ENCODE peak calls at places on chromosome 17, in four cellular contexts. A is gastrocnemius medialis, Q is mesenchymal stem cell, W is neural progenitor cell. J is an unnamed sample. For H3K4me1, the result is how much of the 10 kb centered on the place peaks cover.

GRCh38 chr17:80879723-80880649 is 111.7 kb upstream of the CHMP6 start:
- DNase-seq in A (peak), W (no peak), Q (no peak), J (peak)

GRCh38 chr17:38628441-38628840 is 22.7 kb upstream of the SRCIN1 start:
- DNase-seq in A (no peak), Q (peak), W (no peak), J (peak)

GRCh38 chr17:82003411-82004381 is 19.0 kb downstream of the CENPX start:
- DNase-seq in A (peak), Q (peak), W (no peak), J (peak)

GRCh38 chr17:44688675-44689491 is 693 bp downstream of the CCDC43 start:
- DNase-seq in A (no peak), Q (no peak), W (no peak), J (no peak)

GRCh38 chr17:79114455-79115301 is 40.1 kb downstream of the ENGASE start:
- DNase-seq in A (no peak), W (peak), Q (no peak), J (peak)

GRCh38 chr17:63116967-63117366 is 150.9 kb downstream of the TANC2 start:
- DNase-seq in Q (peak), W (peak), A (no peak), J (no peak)

GRCh38 chr17:2055494-2056220 is 754 bp downstream of the HIC1 start:
- DNase-seq in A (no peak), Q (peak), W (no peak), J (no peak)

GRCh38 chr17:56125830-56126819 is 27.1 kb upstream of the ANKFN1 start:
- DNase-seq in W (peak), A (no peak), Q (peak), J (peak)

GRCh38 chr17:73772107-73772705 is 128.0 kb upstream of the SDK2 start:
- DNase-seq in Q (no peak), W (no peak), A (no peak), J (no peak)

GRCh38 chr17:42270596-42270995 is 5.6 kb downstream of the STAT5B start:
- DNase-seq in W (no peak), A (no peak), Q (no peak), J (no peak)
- H3K4me3 ChIP-seq in W (no peak), A (no peak), Q (no peak), J (no peak)

GRCh38 chr17:76562734-76563148 is 22.9 kb downstream of the PRCD start:
- DNase-seq in A (peak), W (no peak), Q (peak), J (no peak)

GRCh38 chr17:76561799-76562268 is 22.0 kb downstream of the PRCD start:
- DNase-seq in W (no peak), A (no peak), Q (no peak), J (no peak)

GRCh38 chr17:76560877-76561221 is 21.0 kb downstream of the PRCD start:
- DNase-seq in W (no peak), Q (peak), A (no peak), J (no peak)

GRCh38 chr17:76560036-76560876 is 20.4 kb downstream of the PRCD start:
- DNase-seq in Q (peak), A (no peak), W (no peak), J (no peak)

DNA sequence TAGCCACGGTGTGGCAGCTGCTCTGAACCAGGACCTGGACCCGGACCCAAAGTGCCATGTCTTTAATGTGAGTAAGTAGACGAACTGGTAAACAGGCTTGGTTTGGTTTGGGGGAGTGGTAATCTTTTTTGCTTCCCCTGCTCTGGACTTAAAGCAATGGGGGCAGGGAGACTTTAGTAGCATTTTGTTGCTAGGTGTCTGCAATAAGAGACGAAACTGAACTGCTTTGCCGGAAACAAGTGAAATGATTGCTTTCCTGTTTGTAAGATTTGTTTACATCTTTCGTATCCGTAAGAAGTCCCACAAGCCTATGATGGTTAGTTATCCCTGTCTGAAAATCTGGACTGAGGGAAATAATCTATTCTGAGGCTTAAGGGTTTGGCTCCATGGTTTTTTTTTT is 21.5 kb downstream of the PRCD start:
- DNase-seq in Q (peak), W (no peak), A (no peak), J (no peak)
- H3K4me1 ChIP-seq in Q (under half), W (under half), A (under half), J (under half)

GRCh38 chr17:48729335-48730239 is 1.0 kb upstream of the HOXB13 start:
- DNase-seq in Q (peak), W (no peak), A (no peak), J (peak)

GRCh38 chr17:48726916-48727286 is 1.6 kb downstream of the HOXB13 start:
- DNase-seq in W (no peak), Q (no peak), A (no peak), J (no peak)

GRCh38 chr17:48730240-48730550 is 1.6 kb upstream of the HOXB13 start:
- DNase-seq in Q (no peak), W (no peak), A (no peak), J (no peak)

GRCh38 chr17:48727415-48728175 is 955 bp downstream of the HOXB13 start:
- DNase-seq in W (no peak), Q (no peak), A (no peak), J (no peak)

GRCh38 chr17:48728232-48729231 is at the start of gene HOXB13:
- DNase-seq in W (peak), A (no peak), Q (peak), J (peak)
- H3K4me3 ChIP-seq in W (peak), A (peak), Q (peak), J (peak)

GRCh38 chr17:28722413-28723158 is 2.8 kb downstream of the RPL23A start:
- DNase-seq in Q (no peak), A (no peak), W (no peak), J (no peak)
- H3K4me1 ChIP-seq in Q (under half), A (under half), W (under half), J (under half)

GRCh38 chr17:47731396-47731795 is 1.6 kb upstream of the TBX21 start:
- DNase-seq in W (no peak), Q (no peak), A (no peak), J (no peak)

GRCh38 chr17:47730681-47731080 is 2.4 kb upstream of the TBX21 start:
- DNase-seq in Q (no peak), A (no peak), W (no peak), J (no peak)

GRCh38 chr17:47733414-47734288 is 615 bp downstream of the TBX21 start:
- DNase-seq in A (no peak), Q (no peak), W (peak), J (no peak)

GRCh38 chr17:47733047-47733413 is at the start of gene TBX21:
- DNase-seq in Q (peak), W (peak), A (peak), J (peak)

GRCh38 chr17:47732399-47733046 is 513 bp upstream of the TBX21 start:
- DNase-seq in W (no peak), Q (no peak), A (no peak), J (no peak)
- H3K4me3 ChIP-seq in W (peak), Q (no peak), A (peak), J (no peak)

GRCh38 chr17:57984226-57984890 is 3.7 kb downstream of the VEZF1 start:
- DNase-seq in A (no peak), Q (no peak), W (no peak), J (no peak)
- H3K4me1 ChIP-seq in A (half or more), Q (under half), W (under half), J (under half)

GRCh38 chr17:28488154-28488883 is 14.9 kb downstream of the SLC13A2 start:
- DNase-seq in W (no peak), A (no peak), Q (no peak), J (no peak)
- H3K4me3 ChIP-seq in W (no peak), A (no peak), Q (no peak), J (no peak)

GRCh38 chr17:49741692-49742076 is 22.2 kb downstream of the FAM117A start:
- DNase-seq in W (no peak), Q (no peak), A (no peak), J (no peak)

GRCh38 chr17:49742256-49742655 is 21.7 kb downstream of the FAM117A start:
- DNase-seq in A (no peak), Q (no peak), W (no peak), J (no peak)

GRCh38 chr17:49739662-49740271 is 24.2 kb downstream of the FAM117A start:
- DNase-seq in Q (peak), A (peak), W (no peak), J (peak)

GRCh38 chr17:49738456-49739163 is 25.3 kb downstream of the FAM117A start:
- DNase-seq in A (peak), Q (no peak), W (no peak), J (no peak)

DNA sequence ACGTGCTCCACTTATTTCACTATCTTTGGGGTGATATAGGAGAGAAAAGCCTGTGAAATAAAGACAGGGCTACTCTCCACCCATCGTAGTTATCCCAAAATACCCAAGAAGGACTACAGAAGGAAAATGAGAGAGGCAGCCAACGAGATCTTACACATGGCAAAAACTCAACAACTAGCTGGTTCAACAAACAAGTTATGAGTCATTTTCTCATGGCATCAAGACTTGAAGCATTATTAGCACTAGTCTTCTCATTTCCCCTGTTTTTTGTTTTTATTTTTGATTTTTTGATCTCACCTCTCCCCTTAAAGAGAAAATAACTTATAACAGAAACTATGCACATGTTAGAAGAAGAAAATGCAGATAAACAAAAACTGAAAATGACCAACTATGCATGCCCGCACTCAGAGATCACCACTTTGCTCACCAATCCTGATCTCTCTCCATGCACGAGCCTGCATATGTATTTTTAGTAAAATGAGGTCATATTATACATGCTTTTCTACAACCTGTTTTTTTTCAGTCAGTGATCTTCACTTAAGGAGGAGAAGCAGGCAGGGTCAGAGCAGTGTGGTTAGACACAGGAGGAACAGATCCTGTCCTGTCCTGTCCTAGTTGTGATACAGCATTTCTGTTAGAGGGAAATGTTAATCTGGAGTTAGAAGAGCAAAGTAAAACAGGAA is 22.8 kb downstream of the FAM117A start:
- DNase-seq in A (no peak), Q (peak), W (no peak), J (no peak)
- H3K4me1 ChIP-seq in A (half or more), Q (under half), W (under half), J (under half)